ENCODE peak calls at places on chromosomes 12 and 14, in eight cellular contexts. B, U, P, N, L, Q, J and T are unnamed samples.

GRCh38 chr14:91354979-91355685 is 62.5 kb downstream of the CCDC88C start:
- DNase-seq in B (no peak), U (no peak), P (peak; percentile 53), N (no peak), L (no peak), Q (no peak), J (no peak), T (no peak)

GRCh38 chr14:59463773-59464650 is 1.2 kb downstream of the GPR135 start:
- DNase-seq in B (no peak), U (no peak), P (peak; percentile 34), N (peak; percentile 45), L (no peak), Q (no peak), J (no peak), T (peak; percentile 52)

GRCh38 chr14:92945544-92945943 is 22.6 kb downstream of the CHGA start:
- DNase-seq in B (no peak), U (no peak), P (no peak), N (no peak), L (no peak), Q (peak; percentile 77), J (no peak), T (no peak)

GRCh38 chr12:49553512-49554088 is 14.3 kb downstream of the MCRS1 start:
- DNase-seq in B (peak; percentile 18), U (no peak), P (no peak), N (no peak), L (peak; percentile 68), Q (peak; percentile 47), J (peak; percentile 20), T (no peak)

GRCh38 chr14:68236525-68236924 is 416.9 kb downstream of the RAD51B start:
- DNase-seq in B (no peak), U (no peak), P (no peak), N (no peak), L (no peak), Q (no peak), J (peak; percentile 51), T (no peak)

GRCh38 chr14:94111276-94112095 is 950 bp downstream of the IFI27 start:
- DNase-seq in B (no peak), U (no peak), P (no peak), N (no peak), L (no peak), Q (no peak), J (no peak), T (no peak)

GRCh38 chr14:105064721-105065143 is 498 bp downstream of the GPR132 start:
- DNase-seq in B (peak; percentile 35), U (peak; percentile 78), P (no peak), N (no peak), L (no peak), Q (no peak), J (peak; percentile 49), T (no peak)

GRCh38 chr12:647713-648085 is 15.5 kb downstream of the NINJ2 start:
- DNase-seq in B (no peak), U (no peak), P (no peak), N (no peak), L (no peak), Q (no peak), J (no peak), T (no peak)

GRCh38 chr12:2922329-2922728 is 31.6 kb downstream of the TULP3 start:
- DNase-seq in B (peak; percentile 23), U (no peak), P (no peak), N (no peak), L (no peak), Q (no peak), J (peak; percentile 46), T (no peak)

GRCh38 chr14:104968541-104969401 is 9.4 kb downstream of the AHNAK2 start:
- DNase-seq in B (peak; percentile 36), U (no peak), P (no peak), N (no peak), L (peak; percentile 72), Q (no peak), J (peak; percentile 49), T (no peak)

GRCh38 chr12:89346741-89347324 is 5.5 kb downstream of the DUSP6 start:
- DNase-seq in B (peak; percentile 61), U (no peak), P (no peak), N (no peak), L (peak; percentile 97), Q (no peak), J (peak; percentile 60), T (no peak)

GRCh38 chr12:47408171-47408871 is 297.5 kb downstream of the RPAP3 start:
- DNase-seq in B (peak; percentile 38), U (no peak), P (no peak), N (no peak), L (peak; percentile 36), Q (no peak), J (no peak), T (no peak)

GRCh38 chr14:38553586-38553985 is 297.7 kb upstream of the CLEC14A start:
- DNase-seq in B (peak; percentile 75), U (peak; percentile 7), P (no peak), N (no peak), L (peak; percentile 82), Q (no peak), J (peak; percentile 95), T (no peak)

GRCh38 chr12:77089701-77090220 is 24.4 kb upstream of the E2F7 start:
- DNase-seq in B (no peak), U (no peak), P (no peak), N (no peak), L (peak; percentile 21), Q (no peak), J (no peak), T (no peak)